ENCODE peak calls at places on chromosome 21, in nine cellular contexts. H, M, A, Q, I, B, F, W and Y are unnamed samples.

GRCh38 chr21:42456457-42456856 is 39.6 kb downstream of the RSPH1 start:
- DNase-seq in H (no peak), M (peak), A (no peak), Q (no peak), I (no peak), B (no peak), F (peak), W (peak), Y (no peak)

GRCh38 chr21:44255519-44255981 is 6.1 kb downstream of the DNMT3L start:
- DNase-seq in H (no peak), M (peak), A (no peak), Q (peak), I (no peak), B (no peak), F (no peak), W (peak), Y (peak)

GRCh38 chr21:30628109-30628508 is 6.9 kb upstream of the KRTAP20-2 start:
- DNase-seq in H (no peak), M (no peak), A (no peak), Q (no peak), I (no peak), B (no peak), F (no peak), W (no peak), Y (no peak)

GRCh38 chr21:44898011-44898493 is 22.6 kb downstream of the ITGB2 start:
- DNase-seq in H (no peak), M (no peak), A (no peak), Q (no peak), I (no peak), B (no peak), F (no peak), W (no peak), Y (no peak)

GRCh38 chr21:35057428-35057827 is 8.3 kb upstream of the RUNX1 start:
- DNase-seq in H (no peak), M (no peak), A (no peak), Q (no peak), I (no peak), B (no peak), F (no peak), W (no peak), Y (no peak)

GRCh38 chr21:27648560-27648959 is 681.7 kb upstream of the ADAMTS5 start:
- DNase-seq in H (no peak), M (no peak), A (peak), Q (no peak), I (no peak), B (no peak), F (peak), W (no peak), Y (no peak)

GRCh38 chr21:17679002-17679600 is 66.4 kb upstream of the BTG3 start:
- DNase-seq in H (no peak), M (no peak), A (peak), Q (no peak), I (no peak), B (peak), F (peak), W (no peak), Y (no peak)

GRCh38 chr21:39728341-39728740 is 16.6 kb upstream of the IGSF5 start:
- DNase-seq in H (no peak), M (no peak), A (no peak), Q (no peak), I (no peak), B (no peak), F (no peak), W (no peak), Y (no peak)

GRCh38 chr21:16794944-16795343 is 717.9 kb upstream of the CXADR start:
- DNase-seq in H (no peak), M (no peak), A (peak), Q (no peak), I (no peak), B (no peak), F (peak), W (no peak), Y (no peak)

GRCh38 chr21:43369124-43369523 is 57.8 kb downstream of the SIK1 start:
- DNase-seq in H (no peak), M (no peak), A (no peak), Q (no peak), I (no peak), B (peak), F (peak), W (no peak), Y (peak)

GRCh38 chr21:17466166-17466565 is 46.7 kb upstream of the CXADR start:
- DNase-seq in H (no peak), M (no peak), A (no peak), Q (no peak), I (no peak), B (no peak), F (peak), W (no peak), Y (no peak)

GRCh38 chr21:38993561-38993960 is 187.8 kb downstream of the ETS2 start:
- DNase-seq in H (peak), M (no peak), A (peak), Q (peak), I (no peak), B (no peak), F (peak), W (no peak), Y (no peak)

GRCh38 chr21:43281661-43282357 is 113.0 kb downstream of the CRYAA start:
- DNase-seq in H (no peak), M (no peak), A (no peak), Q (no peak), I (no peak), B (no peak), F (no peak), W (peak), Y (no peak)

GRCh38 chr21:45366931-45367401 is 38.0 kb upstream of the COL18A1 start:
- DNase-seq in H (peak), M (no peak), A (peak), Q (peak), I (no peak), B (no peak), F (peak), W (no peak), Y (no peak)

GRCh38 chr21:17270234-17270633 is 242.6 kb upstream of the CXADR start:
- DNase-seq in H (no peak), M (no peak), A (peak), Q (no peak), I (no peak), B (no peak), F (peak), W (no peak), Y (no peak)

GRCh38 chr21:31874817-31875216 is 2.0 kb downstream of the HUNK start:
- DNase-seq in H (no peak), M (peak), A (no peak), Q (no peak), I (peak), B (no peak), F (no peak), W (peak), Y (peak)

GRCh38 chr21:44802396-44803153 is 955 bp upstream of the UBE2G2 start:
- DNase-seq in H (no peak), M (peak), A (no peak), Q (no peak), I (no peak), B (peak), F (peak), W (no peak), Y (no peak)

GRCh38 chr21:37800496-37801061 is 115.7 kb downstream of the KCNJ6 start:
- DNase-seq in H (no peak), M (no peak), A (no peak), Q (no peak), I (no peak), B (no peak), F (no peak), W (no peak), Y (no peak)

GRCh38 chr21:38957575-38958340 is 152.0 kb downstream of the ETS2 start:
- DNase-seq in H (no peak), M (no peak), A (no peak), Q (no peak), I (no peak), B (no peak), F (no peak), W (no peak), Y (no peak)

GRCh38 chr21:20272791-20273362 is 725.3 kb upstream of the NCAM2 start:
- DNase-seq in H (no peak), M (no peak), A (no peak), Q (no peak), I (no peak), B (no peak), F (no peak), W (no peak), Y (no peak)

GRCh38 chr21:46636181-46636512 is 673 bp downstream of the PRMT2 start:
- DNase-seq in H (no peak), M (no peak), A (no peak), Q (no peak), I (no peak), B (no peak), F (peak), W (no peak), Y (no peak)

GRCh38 chr21:46634427-46634826 is 1.0 kb upstream of the PRMT2 start:
- DNase-seq in H (no peak), M (no peak), A (no peak), Q (no peak), I (no peak), B (no peak), F (peak), W (no peak), Y (no peak)

GRCh38 chr21:46633561-46633960 is 1.9 kb upstream of the PRMT2 start:
- DNase-seq in H (no peak), M (no peak), A (no peak), Q (no peak), I (no peak), B (no peak), F (no peak), W (no peak), Y (no peak)

GRCh38 chr21:46635324-46636180 is at the start of gene PRMT2:
- DNase-seq in H (peak), M (peak), A (peak), Q (peak), I (peak), B (peak), F (peak), W (peak), Y (peak)

DNA sequence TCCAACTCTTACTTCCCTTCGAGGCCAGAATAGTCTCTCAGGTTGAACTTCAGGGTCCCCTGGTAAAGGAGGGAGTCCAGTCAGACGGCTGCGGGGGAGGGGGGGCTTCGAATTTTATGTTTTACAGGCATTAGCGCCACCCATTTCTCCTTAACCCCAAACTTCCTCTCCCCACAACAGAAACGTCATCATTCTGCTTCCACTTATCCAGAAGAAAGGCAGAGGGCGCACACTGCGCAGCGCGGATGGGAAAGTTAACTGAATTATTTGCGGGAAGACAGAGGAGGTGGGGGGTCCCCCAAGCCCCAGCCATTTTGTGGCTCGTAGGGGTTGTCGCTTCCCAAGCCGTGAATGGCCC is 529 bp upstream of the PRMT2 start:
- DNase-seq in H (peak), M (peak), A (peak), Q (no peak), I (no peak), B (peak), F (peak), W (no peak), Y (no peak)
- TF ChIP-seq CTCF in H (peak), M (peak), A (peak), Q (peak), I (peak), B (no peak), F (no peak), W (peak), Y (no peak)

DNA sequence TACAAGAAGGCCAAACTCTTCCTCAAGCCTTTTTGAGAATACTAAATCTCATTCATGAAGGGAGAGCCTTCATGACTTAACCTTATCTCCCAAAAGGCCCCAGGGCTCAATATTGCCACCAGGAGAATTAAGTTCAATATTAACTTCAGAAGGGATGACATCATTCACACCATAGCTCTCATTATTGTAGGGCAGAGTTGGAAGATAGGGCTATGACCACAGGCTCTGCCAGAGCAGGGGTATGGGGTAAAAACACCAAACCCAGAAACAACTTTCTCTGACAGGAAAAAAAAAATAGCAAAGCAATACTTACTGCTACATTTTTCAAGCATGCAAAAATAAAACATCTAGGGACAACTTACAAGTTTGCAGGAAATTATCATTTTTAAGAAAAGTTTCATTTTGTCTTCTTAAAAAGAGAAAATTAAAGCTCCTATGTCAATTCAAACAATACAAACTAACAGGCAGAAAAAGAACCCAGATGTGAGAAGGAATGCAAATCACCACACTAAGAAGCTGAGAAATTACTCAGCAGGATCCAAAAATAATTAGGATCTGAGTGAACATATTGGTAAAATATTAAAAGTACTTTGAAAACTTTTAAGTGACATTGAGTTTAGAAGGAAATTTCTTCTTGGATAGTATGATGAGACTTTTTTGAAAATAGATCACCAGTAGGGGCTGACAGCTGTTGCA is 1156.5 kb downstream of the NCAM2 start:
- DNase-seq in H (no peak), M (no peak), A (no peak), Q (no peak), I (no peak), B (no peak), F (no peak), W (no peak), Y (no peak)
- TF ChIP-seq CTCF in H (no peak), M (no peak), A (no peak), Q (no peak), I (no peak), B (no peak), F (no peak), W (no peak), Y (no peak)

GRCh38 chr21:36325373-36326010 is 5.5 kb downstream of the MORC3 start:
- DNase-seq in H (no peak), M (no peak), A (no peak), Q (no peak), I (no peak), B (no peak), F (peak), W (no peak), Y (no peak)

GRCh38 chr21:36330904-36331303 is 10.9 kb downstream of the MORC3 start:
- DNase-seq in H (peak), M (peak), A (no peak), Q (no peak), I (peak), B (peak), F (peak), W (no peak), Y (peak)
- TF ChIP-seq CTCF in H (peak), M (peak), A (peak), Q (peak), I (peak), B (peak), F (peak), W (peak), Y (peak)

DNA sequence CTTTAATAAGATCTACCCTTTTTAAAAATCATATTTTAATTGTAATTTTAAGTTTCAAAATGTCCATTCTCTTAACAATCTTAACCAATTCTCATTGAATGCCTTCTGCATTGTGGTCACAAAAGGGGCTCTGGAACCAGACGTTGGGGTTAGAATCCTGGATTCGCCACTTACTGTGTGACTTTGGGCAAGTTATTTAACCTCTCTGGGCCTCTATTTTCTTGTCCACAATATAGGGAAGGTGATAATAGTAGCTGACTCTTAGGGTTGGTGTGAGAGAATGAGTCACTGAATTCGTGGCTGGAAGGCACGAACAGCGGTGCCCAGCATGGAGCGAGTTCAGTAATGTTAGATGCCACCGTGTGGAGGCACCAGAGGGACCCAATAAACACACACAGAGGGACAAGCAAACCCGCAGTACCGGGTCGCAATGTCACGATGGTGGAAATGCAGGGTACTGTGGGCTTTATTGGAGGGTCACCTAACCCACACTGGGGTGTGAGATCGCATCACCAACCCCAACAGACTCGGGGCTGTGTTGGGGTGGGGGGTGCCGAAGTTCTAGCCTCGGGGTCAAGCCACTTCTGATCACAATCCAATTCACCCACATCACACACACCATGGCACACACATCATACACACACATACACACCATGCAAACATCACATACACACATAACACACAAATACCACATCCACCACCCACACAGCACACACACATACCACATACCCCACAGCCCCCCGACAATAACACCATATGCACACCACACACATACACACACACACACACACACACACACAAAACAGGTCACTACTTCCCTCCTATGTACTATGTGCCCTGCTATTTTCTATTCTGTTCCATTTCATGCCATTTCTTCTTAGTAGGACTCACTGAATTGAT is 27.0 kb upstream of the IFNAR2 start:
- DNase-seq in H (no peak), M (no peak), A (no peak), Q (no peak), I (no peak), B (no peak), F (no peak), W (no peak), Y (no peak)
- TF ChIP-seq CTCF in H (no peak), M (no peak), A (no peak), Q (no peak), I (no peak), B (no peak), F (no peak), W (no peak), Y (no peak)

DNA sequence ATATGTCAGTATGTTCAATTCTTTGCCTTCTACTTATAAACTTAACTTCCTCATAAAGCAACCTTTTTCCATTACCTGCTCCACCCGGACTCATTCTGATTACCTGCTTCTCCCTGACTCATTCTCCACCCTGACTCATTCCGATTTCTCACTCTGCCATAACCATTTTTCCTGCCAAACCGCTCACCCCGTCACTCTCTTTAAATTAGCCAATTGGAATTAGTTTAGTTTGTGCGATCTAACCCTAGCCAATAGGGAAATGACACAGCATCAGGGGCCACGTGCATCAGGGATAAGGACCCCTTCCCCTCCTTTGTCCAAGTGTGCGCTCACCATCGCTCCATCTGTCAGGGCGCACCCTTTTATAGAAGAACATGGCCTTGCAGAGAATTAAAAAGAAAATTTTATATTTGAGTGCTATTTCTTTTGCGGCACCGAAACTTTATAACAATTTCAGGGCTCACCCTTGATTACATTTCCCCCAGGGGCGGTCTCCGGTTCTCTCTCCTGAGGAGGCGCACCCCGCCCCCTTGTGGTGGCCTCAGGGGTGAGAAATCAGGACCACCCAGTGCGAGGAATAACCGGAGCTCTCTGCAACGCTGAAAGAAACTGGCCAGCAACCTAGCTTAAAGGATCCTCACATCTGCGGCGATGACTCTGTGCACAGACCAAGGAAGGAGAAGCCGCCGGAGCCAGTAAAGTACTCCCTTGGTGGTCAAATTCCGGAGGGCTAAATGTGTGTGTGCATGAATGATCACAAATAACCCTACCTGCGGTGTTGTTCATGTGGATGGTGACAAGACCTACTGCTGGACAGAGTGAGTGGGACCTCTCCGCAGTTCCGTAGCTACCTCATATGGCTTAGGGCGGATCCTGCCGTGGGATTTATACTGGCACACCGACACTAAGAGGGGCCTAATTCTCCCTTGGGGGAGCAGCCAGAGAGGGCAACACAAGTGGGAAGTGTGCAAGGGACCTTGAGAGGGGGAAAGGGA is 30.3 kb upstream of the CBR3 start:
- DNase-seq in H (peak), M (peak), A (no peak), Q (no peak), I (peak), B (no peak), F (peak), W (peak), Y (peak)
- TF ChIP-seq CTCF in H (peak), M (peak), A (peak), Q (peak), I (peak), B (peak), F (peak), W (peak), Y (peak)